ENCODE peak calls at places on chromosomes 11 and 22, in seven cellular contexts. O, M, J, X, H, V and Q are unnamed samples.

GRCh38 chr11:72582206-72583176 is 91.7 kb downstream of the PDE2A start:
- DNase-seq in O (peak; percentile 66), M (no peak), J (no peak), X (no peak), H (no peak), V (no peak), Q (no peak)

GRCh38 chr22:19748991-19749665 is 11.4 kb upstream of the TBX1 start:
- DNase-seq in O (no peak), M (no peak), J (no peak), X (no peak), H (no peak), V (no peak), Q (no peak)

GRCh38 chr22:36562261-36562835 is 33.4 kb upstream of the EIF3D start:
- DNase-seq in O (no peak), M (no peak), J (no peak), X (no peak), H (peak; percentile 75), V (no peak), Q (no peak)

GRCh38 chr22:49365910-49366309 is 461.8 kb downstream of the BRD1 start:
- DNase-seq in O (peak; percentile 55), M (no peak), J (no peak), X (no peak), H (no peak), V (no peak), Q (no peak)

GRCh38 chr22:19291580-19292261 is at the start of gene CLTCL1:
- DNase-seq in O (peak; percentile 95), M (no peak), J (peak; percentile 38), X (peak; percentile 95), H (peak; percentile 70), V (peak; percentile 99), Q (peak; percentile 99)

GRCh38 chr11:122804796-122805195 is 33.5 kb upstream of the CRTAM start:
- DNase-seq in O (no peak), M (no peak), J (no peak), X (no peak), H (peak; percentile 54), V (no peak), Q (no peak)

GRCh38 chr11:7577883-7578242 is 64.1 kb downstream of the PPFIBP2 start:
- DNase-seq in O (no peak), M (no peak), J (no peak), X (no peak), H (peak; percentile 51), V (no peak), Q (no peak)

GRCh38 chr22:41845380-41846267 is 12.7 kb downstream of the SREBF2 start:
- DNase-seq in O (no peak), M (no peak), J (no peak), X (no peak), H (no peak), V (no peak), Q (no peak)

GRCh38 chr11:62925308-62925707 is 4.1 kb upstream of the CHRM1 start:
- DNase-seq in O (no peak), M (no peak), J (no peak), X (no peak), H (no peak), V (no peak), Q (no peak)

GRCh38 chr11:3942160-3942955 is 86.9 kb downstream of the STIM1 start:
- DNase-seq in O (no peak), M (no peak), J (no peak), X (no peak), H (no peak), V (no peak), Q (no peak)

GRCh38 chr11:75323609-75324008 is 27.9 kb downstream of the ARRB1 start:
- DNase-seq in O (no peak), M (no peak), J (no peak), X (no peak), H (no peak), V (no peak), Q (no peak)

GRCh38 chr11:75562836-75563484 is 907 bp downstream of the SERPINH1 start:
- DNase-seq in O (no peak), M (no peak), J (no peak), X (peak; percentile 67), H (peak; percentile 84), V (no peak), Q (no peak)

GRCh38 chr22:40094449-40094848 is 83.3 kb upstream of the TNRC6B start:
- DNase-seq in O (no peak), M (no peak), J (no peak), X (no peak), H (no peak), V (peak; percentile 51), Q (peak; percentile 49)

GRCh38 chr11:81159900-81160299 is 1573.8 kb downstream of the FAM181B start:
- DNase-seq in O (no peak), M (no peak), J (no peak), X (no peak), H (no peak), V (no peak), Q (no peak)

DNA sequence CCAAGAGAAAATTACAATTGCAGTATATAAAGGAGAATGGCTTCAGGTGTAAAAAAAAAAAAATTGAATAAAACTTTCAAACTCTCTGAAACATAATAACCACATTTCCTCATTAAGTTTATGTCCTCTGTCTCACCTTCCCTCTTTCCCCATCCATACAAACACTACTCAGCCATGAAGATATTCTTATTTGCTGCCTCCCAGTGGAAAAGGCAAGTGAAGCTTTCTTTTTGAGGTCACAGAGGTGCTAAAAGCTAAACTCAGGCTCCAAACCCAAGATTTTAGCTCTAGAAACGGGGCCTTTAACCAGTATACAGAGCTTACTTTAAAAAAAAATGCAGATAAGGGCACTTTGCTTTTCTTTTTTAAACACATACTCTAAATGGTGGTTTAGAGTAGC is 1568.5 kb downstream of the FAM181B start:
- DNase-seq in O (no peak), M (no peak), J (no peak), X (no peak), H (no peak), V (no peak), Q (no peak)
- TF ChIP-seq CTCF in O (no peak), M (no peak), J (no peak), X (no peak), H (no peak), V (no peak), Q (no peak)

GRCh38 chr22:37635157-37635556 is 4.3 kb upstream of the SH3BP1 start:
- DNase-seq in O (peak; percentile 73), M (no peak), J (no peak), X (no peak), H (no peak), V (no peak), Q (no peak)

GRCh38 chr22:37636949-37637273 is 2.6 kb upstream of the SH3BP1 start:
- DNase-seq in O (no peak), M (no peak), J (no peak), X (no peak), H (no peak), V (no peak), Q (no peak)

GRCh38 chr22:37634505-37635002 is 4.9 kb upstream of the SH3BP1 start:
- DNase-seq in O (peak; percentile 82), M (no peak), J (no peak), X (peak; percentile 22), H (no peak), V (no peak), Q (no peak)

GRCh38 chr22:37638351-37639069 is 959 bp upstream of the SH3BP1 start:
- DNase-seq in O (peak; percentile 81), M (no peak), J (no peak), X (no peak), H (no peak), V (no peak), Q (no peak)

GRCh38 chr22:37636186-37636948 is 3.1 kb upstream of the SH3BP1 start:
- DNase-seq in O (peak; percentile 85), M (no peak), J (no peak), X (no peak), H (peak; percentile 10), V (no peak), Q (no peak)
- TF ChIP-seq CTCF in O (peak; percentile 19), M (peak; percentile 55), J (peak; percentile 48), X (no peak), H (peak; percentile 41), V (peak; percentile 22), Q (no peak)

GRCh38 chr11:111514216-111515031 is at the start of gene HOATZ:
- DNase-seq in O (no peak), M (no peak), J (no peak), X (peak; percentile 78), H (peak; percentile 18), V (no peak), Q (peak; percentile 17)
- TF ChIP-seq CTCF in O (no peak), M (peak; percentile 10), J (no peak), X (no peak), H (peak; percentile 22), V (no peak), Q (no peak)

GRCh38 chr11:58618215-58618614 is 4.2 kb upstream of the CNTF start:
- DNase-seq in O (no peak), M (no peak), J (no peak), X (no peak), H (no peak), V (no peak), Q (no peak)
- TF ChIP-seq CTCF in O (no peak), M (no peak), J (peak; percentile 11), X (no peak), H (peak; percentile 10), V (peak; percentile 29), Q (peak; percentile 46)

GRCh38 chr22:28440517-28441366 is 238.9 kb downstream of the TTC28 start:
- DNase-seq in O (no peak), M (no peak), J (no peak), X (no peak), H (peak; percentile 42), V (no peak), Q (no peak)
- TF ChIP-seq CTCF in O (no peak), M (no peak), J (no peak), X (no peak), H (no peak), V (no peak), Q (no peak)

DNA sequence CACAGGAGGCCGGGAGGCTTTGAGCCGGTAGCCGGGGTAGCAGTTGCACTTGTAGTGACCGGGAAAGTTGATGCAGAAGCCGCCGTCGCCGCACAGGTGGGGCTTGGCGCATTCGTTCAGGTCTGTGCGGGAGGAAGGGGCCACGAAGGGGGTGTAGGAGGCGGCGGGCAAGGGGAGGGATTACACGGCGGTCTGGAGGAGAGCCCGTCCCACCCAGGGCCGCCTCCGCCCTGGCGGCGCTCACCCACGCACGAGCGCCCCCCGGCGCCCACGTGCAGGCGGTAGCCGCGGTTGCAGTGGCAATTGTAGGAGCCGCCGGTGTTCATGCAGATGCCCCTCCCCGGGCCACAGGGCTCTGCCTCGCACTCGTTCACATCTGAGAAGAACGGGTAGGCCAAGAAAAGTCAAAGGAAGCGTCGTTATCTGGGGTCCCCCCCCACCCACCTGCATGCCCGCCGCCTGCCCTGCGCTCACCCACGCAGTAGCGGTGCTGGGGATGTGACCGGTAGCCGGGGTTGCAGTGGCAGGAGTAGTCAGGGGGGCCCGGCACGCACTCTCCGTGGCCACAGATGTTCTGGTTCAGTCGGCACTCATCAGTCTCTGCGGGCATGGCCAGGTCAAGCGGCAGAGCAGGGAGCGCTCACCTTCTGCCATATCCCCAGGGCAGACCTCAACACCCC is 10.6 kb downstream of the LTBP3 start:
- DNase-seq in O (peak; percentile 87), M (no peak), J (no peak), X (no peak), H (no peak), V (no peak), Q (no peak)
- TF ChIP-seq CTCF in O (no peak), M (no peak), J (no peak), X (no peak), H (no peak), V (no peak), Q (no peak)

DNA sequence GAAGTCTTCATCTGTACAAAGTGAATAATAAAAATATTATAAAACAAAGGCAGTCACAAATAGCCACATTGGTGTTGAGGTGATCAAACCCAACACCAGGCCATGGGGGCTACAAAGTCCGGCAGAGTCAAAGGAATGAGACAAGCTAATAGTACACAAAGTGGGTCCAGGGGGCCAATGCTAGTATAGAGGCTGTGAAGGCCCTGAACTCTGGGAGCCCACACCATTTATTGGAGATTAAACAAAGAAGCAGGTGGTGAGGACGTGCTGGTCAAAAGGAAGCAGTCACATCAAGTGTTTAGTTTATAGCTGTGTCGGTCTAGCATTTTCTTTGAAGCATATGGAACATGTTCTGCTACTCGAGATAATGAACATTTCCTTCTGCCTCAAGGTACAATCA is 58.6 kb upstream of the CCT8L2 start:
- DNase-seq in O (no peak), M (no peak), J (no peak), X (no peak), H (no peak), V (no peak), Q (no peak)
- TF ChIP-seq CTCF in O (no peak), M (no peak), J (no peak), X (no peak), H (no peak), V (no peak), Q (no peak)